ENCODE peak calls at places on chromosome 1, in six cellular contexts. One of them, this sample, is unnamed.
A peak's percentile ranks its signal among the peaks of the same experiment; 100 is the strongest.

GRCh38 chr1:6466023-6466422 is at the start of gene TNFRSF25:
- DNase-seq in GM12878: no peak
- DNase-seq in HepG2: no peak
- DNase-seq in K562: peak; percentile 69
- DNase-seq in HCT116: no peak
- DNase-seq in H1: peak; percentile 83
- DNase-seq in this sample: no peak

GRCh38 chr1:85582687-85583354 is 2.3 kb downstream of the CCN1 start:
- DNase-seq in H1: peak; percentile 51
- DNase-seq in HCT116: no peak
- DNase-seq in HepG2: no peak
- DNase-seq in GM12878: no peak
- DNase-seq in K562: no peak
- DNase-seq in this sample: no peak

GRCh38 chr1:203813581-203814341 is 18.3 kb downstream of the ZBED6 start:
- DNase-seq in K562: no peak
- DNase-seq in H1: no peak
- DNase-seq in GM12878: no peak
- DNase-seq in HCT116: no peak
- DNase-seq in HepG2: no peak
- DNase-seq in this sample: no peak

GRCh38 chr1:232905324-232906034 is 44.9 kb upstream of the NTPCR start:
- DNase-seq in H1: no peak
- DNase-seq in HepG2: no peak
- DNase-seq in HCT116: no peak
- DNase-seq in GM12878: no peak
- DNase-seq in K562: no peak
- DNase-seq in this sample: no peak

GRCh38 chr1:162369571-162369970 is 7.1 kb downstream of the SPATA46 start:
- DNase-seq in HepG2: no peak
- DNase-seq in H1: no peak
- DNase-seq in HCT116: no peak
- DNase-seq in GM12878: no peak
- DNase-seq in K562: no peak
- DNase-seq in this sample: no peak

GRCh38 chr1:3876716-3877115 is 19.4 kb downstream of the DFFB start:
- DNase-seq in H1: no peak
- DNase-seq in GM12878: no peak
- DNase-seq in HCT116: no peak
- DNase-seq in HepG2: no peak
- DNase-seq in K562: no peak
- DNase-seq in this sample: no peak

GRCh38 chr1:54239603-54240002 is 39.6 kb downstream of the MRPL37 start:
- DNase-seq in GM12878: no peak
- DNase-seq in H1: no peak
- DNase-seq in HCT116: no peak
- DNase-seq in K562: no peak
- DNase-seq in HepG2: no peak
- DNase-seq in this sample: no peak

GRCh38 chr1:85576256-85576641 is 4.3 kb upstream of the CCN1 start:
- DNase-seq in H1: peak; percentile 54
- DNase-seq in GM12878: no peak
- DNase-seq in K562: no peak
- DNase-seq in HCT116: no peak
- DNase-seq in HepG2: no peak
- DNase-seq in this sample: no peak

GRCh38 chr1:162310337-162310736 is 66.3 kb downstream of the SPATA46 start:
- DNase-seq in H1: no peak
- DNase-seq in GM12878: no peak
- DNase-seq in HepG2: no peak
- DNase-seq in K562: no peak
- DNase-seq in HCT116: no peak
- DNase-seq in this sample: no peak

GRCh38 chr1:87981386-87981785 is 652.7 kb downstream of the LMO4 start:
- DNase-seq in HCT116: no peak
- DNase-seq in H1: no peak
- DNase-seq in HepG2: no peak
- DNase-seq in K562: no peak
- DNase-seq in GM12878: no peak
- DNase-seq in this sample: no peak

GRCh38 chr1:111272081-111272480 is 18.6 kb upstream of the CHIA start:
- DNase-seq in H1: no peak
- DNase-seq in K562: no peak
- DNase-seq in HCT116: no peak
- DNase-seq in GM12878: no peak
- DNase-seq in HepG2: no peak
- DNase-seq in this sample: peak; percentile 9

GRCh38 chr1:57986432-57986831 is 560.1 kb downstream of the OMA1 start:
- DNase-seq in GM12878: no peak
- DNase-seq in HepG2: no peak
- DNase-seq in K562: no peak
- DNase-seq in H1: no peak
- DNase-seq in HCT116: no peak
- DNase-seq in this sample: no peak

GRCh38 chr1:24720152-24720551 is 25.1 kb upstream of the CLIC4 start:
- DNase-seq in K562: no peak
- DNase-seq in GM12878: no peak
- DNase-seq in HCT116: no peak
- DNase-seq in H1: no peak
- DNase-seq in HepG2: peak; percentile 71
- DNase-seq in this sample: no peak

DNA sequence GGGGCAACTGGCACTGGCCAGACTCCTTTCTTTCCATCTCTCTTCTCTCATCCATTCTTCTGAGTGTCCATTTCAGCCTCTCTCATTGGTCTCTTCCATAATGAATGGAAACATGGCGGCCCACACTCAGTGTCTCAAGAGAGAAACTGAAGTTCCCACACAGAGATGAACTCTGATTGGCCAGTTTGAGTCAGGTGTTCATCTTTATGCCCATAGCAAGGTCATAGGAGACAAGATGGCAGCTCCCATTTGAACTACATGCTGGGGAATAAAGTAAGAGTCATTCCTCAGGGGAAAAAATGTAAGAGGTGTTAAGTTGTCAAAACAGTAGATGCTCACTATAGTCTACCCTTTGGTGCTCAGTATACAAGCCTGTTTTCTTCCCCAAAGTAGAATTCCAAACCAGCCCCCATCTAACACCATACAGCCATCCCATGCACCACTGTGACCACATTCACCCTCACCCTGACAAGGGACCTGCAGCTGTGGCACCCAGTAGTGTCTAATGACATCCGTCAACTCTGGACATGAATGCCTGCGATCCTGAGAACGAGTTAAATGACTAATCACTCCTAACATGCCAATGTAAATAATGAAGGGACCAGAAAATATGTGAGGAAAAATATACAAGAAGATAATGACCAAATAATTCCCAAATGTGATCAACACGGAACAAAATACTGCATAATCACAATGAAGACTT is 12.4 kb downstream of the CDA start:
- DNase-seq in HepG2: no peak
- DNase-seq in HCT116: no peak
- DNase-seq in H1: no peak
- DNase-seq in GM12878: no peak
- DNase-seq in K562: peak; percentile 70
- DNase-seq in this sample: no peak
- TF ChIP-seq ZNF274 in HepG2: no peak
- TF ChIP-seq ZNF274 in HCT116: no peak
- TF ChIP-seq ZNF274 in H1: no peak
- TF ChIP-seq ZNF274 in GM12878: no peak
- TF ChIP-seq ZNF274 in K562: no peak
- TF ChIP-seq ZNF274 in this sample: no peak

GRCh38 chr1:201019321-201019977 is 4.1 kb downstream of the KIF21B start:
- DNase-seq in H1: no peak
- DNase-seq in GM12878: peak; percentile 84
- DNase-seq in HCT116: peak; percentile 49
- DNase-seq in HepG2: peak; percentile 17
- DNase-seq in K562: peak; percentile 72
- DNase-seq in this sample: no peak
- H3K9ac ChIP-seq in H1: no peak overlapping the region
- H3K9ac ChIP-seq in GM12878: peak overlapping the region; percentile 63
- H3K9ac ChIP-seq in HCT116: no peak overlapping the region
- H3K9ac ChIP-seq in HepG2: no peak overlapping the region
- H3K9ac ChIP-seq in K562: peak overlapping the region; percentile 61
- H3K9ac ChIP-seq in this sample: peak overlapping the region; percentile 27

GRCh38 chr1:39395357-39395831 is 96.0 kb upstream of the BMP8A start:
- DNase-seq in HepG2: peak; percentile 21
- DNase-seq in K562: no peak
- DNase-seq in HCT116: peak; percentile 77
- DNase-seq in GM12878: no peak
- DNase-seq in H1: no peak
- DNase-seq in this sample: no peak

GRCh38 chr1:39394059-39394458 is 97.4 kb upstream of the BMP8A start:
- DNase-seq in HCT116: no peak
- DNase-seq in GM12878: no peak
- DNase-seq in K562: no peak
- DNase-seq in HepG2: no peak
- DNase-seq in H1: no peak
- DNase-seq in this sample: no peak

GRCh38 chr1:39392851-39393573 is 98.4 kb upstream of the BMP8A start:
- DNase-seq in HCT116: no peak
- DNase-seq in H1: no peak
- DNase-seq in HepG2: no peak
- DNase-seq in GM12878: no peak
- DNase-seq in K562: no peak
- DNase-seq in this sample: no peak

GRCh38 chr1:39393645-39394044 is 97.8 kb upstream of the BMP8A start:
- DNase-seq in HepG2: no peak
- DNase-seq in H1: no peak
- DNase-seq in GM12878: no peak
- DNase-seq in HCT116: no peak
- DNase-seq in K562: no peak
- DNase-seq in this sample: no peak

DNA sequence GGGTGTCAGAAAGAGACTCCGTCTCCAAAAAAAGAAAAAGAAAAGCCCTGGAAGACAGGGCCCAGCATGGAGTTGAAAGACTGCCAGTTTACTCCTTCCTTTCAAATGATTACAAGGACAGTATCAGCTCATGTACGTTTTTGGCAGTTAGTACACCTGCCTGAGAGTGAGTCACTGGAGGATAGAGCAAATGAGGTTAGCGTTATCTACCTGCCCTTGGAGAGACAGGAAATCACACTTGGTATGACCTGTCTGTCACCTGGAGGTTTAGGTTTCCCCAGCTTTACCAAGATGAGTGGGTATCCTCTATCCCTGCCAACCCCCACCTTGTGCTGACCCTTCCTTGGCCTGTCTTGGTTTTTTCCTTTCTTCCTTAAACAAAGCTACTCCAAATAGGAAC is 96.8 kb upstream of the BMP8A start:
- DNase-seq in H1: no peak
- DNase-seq in K562: no peak
- DNase-seq in GM12878: no peak
- DNase-seq in HepG2: no peak
- DNase-seq in HCT116: peak; percentile 82
- DNase-seq in this sample: no peak
- H3K4me1 ChIP-seq in H1: peaks cover 5% of the 10 kb centered on the region
- H3K4me1 ChIP-seq in K562: peaks cover 29% of the 10 kb centered on the region
- H3K4me1 ChIP-seq in GM12878: peaks cover 27% of the 10 kb centered on the region
- H3K4me1 ChIP-seq in HepG2: peaks cover 67% of the 10 kb centered on the region
- H3K4me1 ChIP-seq in HCT116: peaks cover 95% of the 10 kb centered on the region
- H3K4me1 ChIP-seq in this sample: peaks cover 2% of the 10 kb centered on the region

GRCh38 chr1:145906954-145907755 is 2.7 kb downstream of the ITGA10 start:
- DNase-seq in HepG2: no peak
- DNase-seq in GM12878: no peak
- DNase-seq in H1: no peak
- DNase-seq in K562: no peak
- DNase-seq in HCT116: no peak
- DNase-seq in this sample: no peak
- TF ChIP-seq ZNF274 in HepG2: no peak
- TF ChIP-seq ZNF274 in GM12878: no peak
- TF ChIP-seq ZNF274 in H1: no peak
- TF ChIP-seq ZNF274 in K562: no peak
- TF ChIP-seq ZNF274 in HCT116: no peak
- TF ChIP-seq ZNF274 in this sample: no peak

GRCh38 chr1:26889580-26890466 is at the start of gene GPN2:
- DNase-seq in HCT116: peak; percentile 51
- DNase-seq in HepG2: peak; percentile 73
- DNase-seq in GM12878: peak; percentile 46
- DNase-seq in K562: peak; percentile 86
- DNase-seq in H1: peak; percentile 85
- DNase-seq in this sample: peak; percentile 77
- H3K9ac ChIP-seq in HCT116: peak within 1 kb of the TSS; percentile 84
- H3K9ac ChIP-seq in HepG2: peak within 1 kb of the TSS; percentile 89
- H3K9ac ChIP-seq in GM12878: peak within 1 kb of the TSS; percentile 92
- H3K9ac ChIP-seq in K562: peak within 1 kb of the TSS; percentile 88
- H3K9ac ChIP-seq in H1: peak within 1 kb of the TSS; percentile 82
- H3K9ac ChIP-seq in this sample: peak within 1 kb of the TSS; percentile 99

GRCh38 chr1:224737353-224737727 is 121.2 kb downstream of the CNIH3 start:
- DNase-seq in HCT116: no peak
- DNase-seq in HepG2: no peak
- DNase-seq in H1: no peak
- DNase-seq in GM12878: no peak
- DNase-seq in K562: no peak
- DNase-seq in this sample: no peak

GRCh38 chr1:224733021-224733911 is 117.1 kb downstream of the CNIH3 start:
- DNase-seq in HCT116: no peak
- DNase-seq in HepG2: peak; percentile 9
- DNase-seq in H1: no peak
- DNase-seq in GM12878: peak; percentile 89
- DNase-seq in K562: no peak
- DNase-seq in this sample: no peak

GRCh38 chr1:224736619-224737352 is 120.7 kb downstream of the CNIH3 start:
- DNase-seq in HepG2: peak; percentile 10
- DNase-seq in K562: peak; percentile 34
- DNase-seq in H1: no peak
- DNase-seq in GM12878: peak; percentile 93
- DNase-seq in HCT116: no peak
- DNase-seq in this sample: no peak

GRCh38 chr1:224734261-224734935 is 118.3 kb downstream of the CNIH3 start:
- DNase-seq in K562: peak; percentile 39
- DNase-seq in GM12878: no peak
- DNase-seq in H1: no peak
- DNase-seq in HCT116: no peak
- DNase-seq in HepG2: no peak
- DNase-seq in this sample: peak; percentile 46

GRCh38 chr1:224735159-224735558 is 119.0 kb downstream of the CNIH3 start:
- DNase-seq in H1: no peak
- DNase-seq in GM12878: peak; percentile 55
- DNase-seq in K562: no peak
- DNase-seq in HCT116: no peak
- DNase-seq in HepG2: no peak
- DNase-seq in this sample: no peak
- H3K4me1 ChIP-seq in H1: peaks cover 12% of the 10 kb centered on the region
- H3K4me1 ChIP-seq in GM12878: peaks cover 71% of the 10 kb centered on the region
- H3K4me1 ChIP-seq in K562: no peaks in the 10 kb centered on the region
- H3K4me1 ChIP-seq in HCT116: no peaks in the 10 kb centered on the region
- H3K4me1 ChIP-seq in HepG2: peaks cover 16% of the 10 kb centered on the region
- H3K4me1 ChIP-seq in this sample: peaks cover 20% of the 10 kb centered on the region

DNA sequence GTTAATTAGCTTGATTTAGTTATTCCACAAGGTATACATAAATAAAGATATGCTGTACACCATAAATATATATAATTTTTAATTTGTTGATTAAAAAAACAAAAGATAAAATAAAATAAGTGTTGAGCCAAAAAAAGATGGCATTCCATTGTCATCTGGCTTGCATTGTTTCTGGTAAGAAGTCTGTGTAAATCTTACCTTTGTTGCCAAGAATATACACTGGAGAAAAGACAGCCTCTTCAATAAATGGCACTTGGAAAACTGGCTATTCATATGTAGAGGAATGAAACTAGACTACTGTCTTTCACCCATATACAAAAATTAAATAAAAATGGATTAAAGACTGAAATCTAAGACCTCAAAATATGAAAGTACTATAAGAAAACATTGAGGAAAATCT is 196.5 kb downstream of the IER5 start:
- DNase-seq in HCT116: no peak
- DNase-seq in H1: no peak
- DNase-seq in K562: no peak
- DNase-seq in HepG2: no peak
- DNase-seq in GM12878: no peak
- DNase-seq in this sample: no peak
- TF ChIP-seq ZNF274 in HCT116: no peak
- TF ChIP-seq ZNF274 in H1: no peak
- TF ChIP-seq ZNF274 in K562: no peak
- TF ChIP-seq ZNF274 in HepG2: no peak
- TF ChIP-seq ZNF274 in GM12878: no peak
- TF ChIP-seq ZNF274 in this sample: no peak

This sample was measured in NT2/D1.